ENCODE peak calls at places on chromosome 5, in five cellular contexts. A, S, K, C and U are unnamed samples.

GRCh38 chr5:91245871-91246270 is 137.2 kb downstream of the ARRDC3 start:
- DNase-seq in C (no peak), K (no peak), S (no peak), A (no peak), U (no peak)

GRCh38 chr5:149144637-149145036 is 3.3 kb downstream of the ABLIM3 start:
- DNase-seq in S (no peak), A (no peak), C (no peak), K (no peak), U (no peak)

GRCh38 chr5:65411356-65411755 is 70.4 kb downstream of the ADAMTS6 start:
- DNase-seq in K (no peak), A (no peak), S (no peak), C (no peak), U (no peak)

GRCh38 chr5:52771343-52772039 is 16.2 kb upstream of the ITGA1 start:
- DNase-seq in C (no peak), S (peak; percentile 26), A (no peak), K (no peak), U (no peak)

GRCh38 chr5:159601216-159601615 is 270.9 kb upstream of the IL12B start:
- DNase-seq in A (no peak), C (no peak), K (no peak), S (no peak), U (no peak)

GRCh38 chr5:176167800-176168199 is 70.4 kb upstream of the SIMC1 start:
- DNase-seq in S (no peak), K (no peak), A (no peak), C (no peak), U (no peak)

GRCh38 chr5:154937186-154937717 is 759 bp downstream of the GEMIN5 start:
- DNase-seq in C (no peak), K (no peak), A (no peak), S (no peak), U (no peak)

GRCh38 chr5:40446910-40447309 is 232.8 kb upstream of the PTGER4 start:
- DNase-seq in C (peak; percentile 63), S (no peak), A (peak; percentile 26), K (no peak), U (no peak)

GRCh38 chr5:32422697-32423096 is 21.8 kb downstream of the ZFR start:
- DNase-seq in A (no peak), S (no peak), K (no peak), C (no peak), U (no peak)

GRCh38 chr5:159393854-159394274 is 63.6 kb upstream of the IL12B start:
- DNase-seq in C (no peak), K (no peak), S (no peak), A (no peak), U (no peak)

GRCh38 chr5:132498152-132498551 is 7.6 kb upstream of the IRF1 start:
- DNase-seq in K (peak; percentile 91), S (no peak), C (peak; percentile 76), A (no peak), U (peak; percentile 39)

GRCh38 chr5:61246768-61247307 is 84.6 kb upstream of the SMIM15 start:
- DNase-seq in A (no peak), C (no peak), S (no peak), K (no peak), U (no peak)

GRCh38 chr5:61245486-61245885 is 83.2 kb upstream of the SMIM15 start:
- DNase-seq in A (no peak), K (no peak), C (no peak), S (no peak), U (no peak)

GRCh38 chr5:61245936-61246335 is 83.7 kb upstream of the SMIM15 start:
- DNase-seq in C (no peak), K (no peak), S (no peak), A (no peak), U (no peak)
- H3K4me3 ChIP-seq in C (no peak overlapping the region), K (no peak overlapping the region), S (no peak overlapping the region), A (no peak overlapping the region), U (no peak overlapping the region)

DNA sequence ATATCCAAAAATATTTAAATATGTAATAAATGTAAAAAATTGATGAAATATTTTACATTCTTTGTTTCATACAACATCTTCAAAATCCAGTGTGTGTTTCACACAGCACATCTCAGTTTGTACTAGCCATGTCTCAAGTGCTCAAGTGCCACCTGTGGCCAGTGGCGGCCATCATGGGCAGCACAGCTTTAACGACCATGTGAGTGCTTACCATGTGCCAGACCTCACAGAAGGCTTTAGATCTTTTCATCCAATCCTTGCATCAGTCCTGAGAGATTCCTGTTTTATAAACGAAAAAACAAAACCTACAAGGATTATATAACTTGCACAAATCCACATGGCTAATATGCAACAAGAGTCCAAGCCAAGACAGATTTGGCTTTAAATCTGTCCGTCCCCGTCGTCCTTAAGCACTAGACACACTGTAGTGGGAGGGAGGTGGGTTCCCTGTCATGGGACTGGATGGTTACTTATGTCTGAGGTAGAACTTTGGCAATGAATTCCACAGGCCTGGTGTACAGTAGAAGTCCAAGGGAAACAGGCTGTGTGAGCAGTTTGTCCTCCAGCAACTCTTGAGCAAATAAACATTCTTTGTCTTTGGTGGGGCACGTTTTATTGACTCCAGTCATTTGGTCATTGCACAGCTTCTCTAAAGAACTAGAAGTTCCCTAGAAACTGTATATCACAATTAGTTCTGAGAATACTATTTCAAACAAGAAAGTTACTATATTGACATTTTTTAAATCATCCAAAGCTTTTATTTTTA is 25.0 kb upstream of the F2R start:
- DNase-seq in K (no peak), S (no peak), A (no peak), C (no peak), U (peak; percentile 75)
- H3K4me3 ChIP-seq in K (no peak overlapping the region), S (no peak overlapping the region), A (no peak overlapping the region), C (no peak overlapping the region), U (no peak overlapping the region)

DNA sequence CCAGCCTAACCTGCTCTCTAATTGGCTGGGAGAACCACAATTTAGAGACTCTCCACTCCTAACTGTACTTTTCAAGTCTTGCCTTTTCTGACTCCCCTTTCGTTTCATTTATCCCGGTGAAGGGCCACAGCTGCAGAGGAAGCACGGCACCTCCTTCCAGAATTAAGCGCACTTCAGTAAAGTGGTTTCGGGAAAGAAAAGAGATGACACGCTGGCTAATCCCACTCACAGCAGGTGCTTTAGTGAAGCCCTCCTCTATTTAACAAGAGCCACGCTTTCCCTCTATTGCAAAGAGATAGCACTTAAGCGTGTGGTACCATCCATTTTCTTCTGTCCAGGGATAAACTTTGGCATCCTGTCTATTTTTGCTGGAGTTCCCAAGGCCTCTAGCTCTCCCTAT is 4.8 kb downstream of the DNAH5 start:
- DNase-seq in C (no peak), A (no peak), K (no peak), S (no peak), U (no peak)
- H3K4me3 ChIP-seq in C (no peak overlapping the region), A (no peak overlapping the region), K (no peak overlapping the region), S (no peak overlapping the region), U (no peak overlapping the region)

GRCh38 chr5:141001854-141002666 is 35.8 kb downstream of the PCDHAC2 start:
- DNase-seq in S (no peak), A (no peak), C (peak; percentile 44), K (no peak), U (no peak)
- H3K4me3 ChIP-seq in S (no peak overlapping the region), A (no peak overlapping the region), C (peak overlapping the region; percentile 47), K (peak overlapping the region; percentile 23), U (no peak overlapping the region)